ENCODE peak calls at places on chromosomes 7 and 10, in four cellular contexts. A is HCT116, Y is GM12878, F is K562. Z is an unnamed sample.

GRCh38 chr10:124650820-124651401 is 93.3 kb downstream of the FAM53B start:
- ATAC-seq in A (no peak), Y (peak), F (no peak), Z (no peak)

GRCh38 chr7:74039337-74039736 is 11.4 kb downstream of the ELN start:
- ATAC-seq in A (no peak), Y (no peak), F (no peak), Z (no peak)

GRCh38 chr7:87934699-87935372 is 785 bp downstream of the ADAM22 start:
- ATAC-seq in A (no peak), Y (peak), F (no peak), Z (no peak)

GRCh38 chr7:157355784-157356511 is 19.1 kb downstream of the DNAJB6 start:
- ATAC-seq in A (no peak), Y (no peak), F (no peak), Z (peak)

GRCh38 chr10:128854965-128855364 is 612.1 kb upstream of the MGMT start:
- ATAC-seq in A (no peak), Y (no peak), F (no peak), Z (peak)

GRCh38 chr7:116443101-116443523 is 56.4 kb upstream of the CAV2 start:
- ATAC-seq in A (peak), Y (no peak), F (no peak), Z (peak)

GRCh38 chr10:83988435-83988834 is 150.9 kb upstream of the GHITM start:
- ATAC-seq in A (no peak), Y (no peak), F (no peak), Z (no peak)

GRCh38 chr10:47404446-47404845 is 20.4 kb upstream of the ZNF488 start:
- ATAC-seq in A (no peak), Y (no peak), F (no peak), Z (no peak)

GRCh38 chr7:99498546-99498944 is 1.5 kb downstream of the ZNF394 start:
- ATAC-seq in A (no peak), Y (no peak), F (peak), Z (no peak)

GRCh38 chr10:83612746-83613145 is 526.6 kb upstream of the GHITM start:
- ATAC-seq in A (no peak), Y (no peak), F (no peak), Z (no peak)

GRCh38 chr7:42940985-42941847 is 9.0 kb downstream of the MRPL32 start:
- ATAC-seq in A (peak), Y (peak), F (peak), Z (peak)

GRCh38 chr10:48623607-48624132 is 18.8 kb upstream of the ARHGAP22 start:
- ATAC-seq in A (no peak), Y (no peak), F (no peak), Z (no peak)

GRCh38 chr7:11394438-11394837 is 420.8 kb downstream of the PHF14 start:
- ATAC-seq in A (no peak), Y (no peak), F (no peak), Z (no peak)

DNA sequence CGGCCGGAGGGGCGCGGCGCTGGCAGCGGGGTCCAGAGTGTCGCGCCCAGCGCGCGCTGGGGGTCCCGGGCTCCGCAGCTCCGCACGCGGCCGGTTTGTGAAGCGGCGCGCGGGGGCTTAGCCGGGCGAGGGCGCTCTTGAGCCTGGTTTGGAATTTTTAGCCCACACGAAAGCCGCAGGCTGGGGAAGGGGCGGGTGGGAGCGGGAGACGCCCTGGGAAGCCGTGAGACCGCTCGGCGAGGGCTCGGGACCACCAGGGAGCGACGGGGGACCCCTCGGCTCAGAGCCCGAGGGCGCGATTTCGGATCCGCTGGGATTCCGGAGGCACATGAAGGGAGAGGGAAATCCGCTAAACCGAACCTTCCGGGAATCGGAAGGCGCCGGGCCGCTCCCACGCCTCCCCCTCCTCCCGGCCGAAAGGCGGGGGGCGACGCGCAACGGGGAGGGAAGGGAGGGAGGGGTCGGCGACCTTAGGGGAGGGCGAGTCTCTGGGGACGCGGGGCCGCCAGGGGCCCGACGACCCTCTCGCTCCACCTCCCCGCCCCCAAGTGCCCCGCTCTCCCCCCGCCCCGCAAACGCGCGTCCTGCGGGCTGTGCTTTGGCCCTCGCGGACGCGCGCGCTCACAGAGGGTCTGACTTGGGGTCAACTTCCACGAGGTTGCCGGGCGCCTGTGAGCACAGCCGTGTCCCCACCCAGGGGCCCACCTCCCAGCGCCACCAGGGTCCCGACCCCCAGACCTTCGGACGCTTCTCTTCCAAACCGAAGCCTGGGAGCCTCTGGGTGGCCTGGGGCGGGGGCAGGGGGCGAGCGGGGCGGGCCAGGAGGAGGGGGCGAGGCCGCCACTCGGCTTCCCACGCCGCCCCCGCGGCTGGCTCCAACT is 5.1 kb upstream of the ELFN1 start:
- ATAC-seq in A (peak), Y (peak), F (peak), Z (peak)
- TF ChIP-seq POLR2AphosphoS5 in A (no peak), Y (no peak), F (no peak), Z (no peak)

GRCh38 chr10:73730153-73730906 is 13.8 kb upstream of the SEC24C start:
- ATAC-seq in A (peak), Y (peak), F (peak), Z (peak)
- TF ChIP-seq POLR2A in A (peak), Y (peak), F (peak), Z (peak)

DNA sequence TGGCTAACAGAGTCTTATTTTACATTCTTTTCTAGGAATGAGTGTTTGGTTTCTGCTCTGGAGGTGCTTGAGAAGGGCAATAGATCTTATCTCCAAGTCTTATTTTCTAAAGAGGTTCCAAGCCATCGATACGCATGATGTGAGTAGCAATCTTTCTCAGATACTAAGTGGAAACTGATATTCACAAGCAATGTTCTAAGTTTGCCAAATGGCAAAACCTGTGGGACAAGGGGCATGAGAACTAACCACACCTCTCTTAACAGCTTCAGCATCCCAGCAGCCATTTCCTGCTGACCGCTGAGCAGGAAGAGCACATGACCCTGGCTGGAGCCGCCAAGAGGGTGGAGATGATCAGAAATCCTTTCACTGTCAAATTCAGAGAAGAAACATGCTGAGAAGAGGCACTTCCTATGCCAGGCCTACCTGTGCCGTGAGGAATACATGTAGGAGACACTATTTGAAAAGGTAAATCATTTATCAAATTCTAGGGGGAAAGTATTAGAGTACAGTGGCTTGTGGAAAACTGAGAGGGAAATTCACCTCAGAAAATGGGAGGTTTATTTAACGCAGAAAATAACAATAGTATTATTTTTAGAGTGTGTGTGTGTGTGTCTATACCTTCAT is 35.2 kb downstream of the CCDC71L start:
- ATAC-seq in A (no peak), Y (no peak), F (peak), Z (peak)
- TF ChIP-seq POLR2AphosphoS5 in A (no peak), Y (no peak), F (no peak), Z (no peak)

GRCh38 chr10:14954001-14954770 is at the start of gene DCLRE1C:
- ATAC-seq in A (peak), Y (peak), F (peak), Z (peak)

GRCh38 chr10:14954934-14955333 is 1.0 kb upstream of the DCLRE1C start:
- ATAC-seq in A (no peak), Y (no peak), F (no peak), Z (no peak)

GRCh38 chr10:14949291-14949690 is 4.6 kb downstream of the DCLRE1C start:
- ATAC-seq in A (no peak), Y (no peak), F (no peak), Z (no peak)

GRCh38 chr10:14953452-14954000 is 370 bp downstream of the DCLRE1C start:
- ATAC-seq in A (peak), Y (peak), F (peak), Z (peak)

DNA sequence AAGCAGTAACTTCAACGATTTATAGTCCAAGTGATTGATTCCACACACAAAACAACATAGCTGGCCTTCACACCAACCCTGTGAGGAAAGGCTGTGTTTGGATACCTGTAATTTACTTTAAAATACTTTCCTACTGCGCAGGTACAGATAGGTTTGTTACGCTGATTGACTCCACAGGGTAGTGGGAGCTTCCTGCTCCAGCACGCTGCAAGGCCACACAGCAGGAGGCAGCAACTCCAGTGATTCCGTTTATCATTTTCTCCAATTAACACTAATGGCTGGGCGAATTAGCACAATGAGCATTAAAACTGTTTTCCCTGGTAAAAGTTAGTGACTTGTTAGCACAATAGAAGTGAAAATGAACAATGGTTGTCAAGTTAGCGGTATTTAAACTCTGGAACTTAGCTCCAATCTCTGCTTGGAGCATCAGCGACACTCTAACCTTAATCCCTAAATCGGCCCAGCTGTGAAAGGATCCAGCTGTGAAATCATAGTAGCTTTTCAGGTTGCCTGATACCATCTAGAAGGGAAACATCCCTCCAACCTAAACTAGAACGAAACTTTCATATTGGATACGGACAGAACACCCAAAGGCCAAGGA is 945 bp downstream of the DCLRE1C start:
- ATAC-seq in A (no peak), Y (peak), F (no peak), Z (no peak)
- TF ChIP-seq POLR2A in A (no peak), Y (no peak), F (no peak), Z (no peak)

GRCh38 chr7:128829391-128830166 is 627 bp upstream of the FLNC start:
- ATAC-seq in A (peak), Y (no peak), F (no peak), Z (no peak)

GRCh38 chr7:128826916-128827247 is 3.3 kb upstream of the FLNC start:
- ATAC-seq in A (no peak), Y (no peak), F (no peak), Z (no peak)

GRCh38 chr7:128827248-128827958 is 2.8 kb upstream of the FLNC start:
- ATAC-seq in A (peak), Y (no peak), F (peak), Z (peak)

GRCh38 chr7:128826512-128826911 is 3.7 kb upstream of the FLNC start:
- ATAC-seq in A (no peak), Y (no peak), F (no peak), Z (no peak)

DNA sequence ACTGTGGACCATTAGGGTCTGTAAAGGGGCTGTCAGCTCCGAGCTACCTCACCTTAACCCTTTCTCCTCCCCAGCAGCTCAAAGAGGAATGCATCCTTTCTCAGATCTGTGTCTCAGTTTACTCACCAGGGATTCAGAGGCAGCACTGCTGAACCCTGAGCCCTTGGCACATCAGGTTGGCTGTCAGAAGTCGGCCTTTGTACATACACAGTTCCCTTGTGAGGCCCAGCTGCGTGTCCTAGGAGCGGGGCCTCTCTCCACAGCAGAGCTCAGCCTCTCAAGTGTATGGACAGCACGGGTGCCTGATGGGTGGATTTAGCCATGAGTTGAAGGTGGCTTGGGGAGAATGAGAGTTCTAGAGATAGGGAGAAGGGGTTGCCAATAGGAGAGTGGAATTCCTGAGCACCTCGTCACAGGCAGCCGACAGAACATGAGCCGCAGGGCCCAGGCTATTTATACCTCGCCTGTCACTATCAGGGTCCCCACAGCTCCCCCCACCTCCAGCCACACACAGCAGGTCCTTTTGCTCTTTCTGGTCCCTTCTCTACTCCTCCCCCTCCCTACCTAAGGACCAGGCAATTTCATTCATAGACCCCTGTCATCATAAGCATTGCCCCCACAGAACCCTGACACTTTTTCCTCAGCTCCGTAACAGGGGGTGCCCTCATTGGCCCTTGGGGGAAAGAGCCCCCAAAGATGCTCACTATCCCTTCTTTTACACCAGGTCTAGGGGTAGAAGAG is 2.1 kb upstream of the FLNC start:
- ATAC-seq in A (peak), Y (no peak), F (no peak), Z (peak)
- TF ChIP-seq POLR2AphosphoS5 in A (no peak), Y (no peak), F (peak), Z (peak)

GRCh38 chr10:38093816-38094157 is 350 bp upstream of the ZNF37A start:
- ATAC-seq in A (peak), Y (peak), F (no peak), Z (peak)

GRCh38 chr10:38094923-38095574 is 912 bp downstream of the ZNF37A start:
- ATAC-seq in A (peak), Y (peak), F (peak), Z (no peak)

DNA sequence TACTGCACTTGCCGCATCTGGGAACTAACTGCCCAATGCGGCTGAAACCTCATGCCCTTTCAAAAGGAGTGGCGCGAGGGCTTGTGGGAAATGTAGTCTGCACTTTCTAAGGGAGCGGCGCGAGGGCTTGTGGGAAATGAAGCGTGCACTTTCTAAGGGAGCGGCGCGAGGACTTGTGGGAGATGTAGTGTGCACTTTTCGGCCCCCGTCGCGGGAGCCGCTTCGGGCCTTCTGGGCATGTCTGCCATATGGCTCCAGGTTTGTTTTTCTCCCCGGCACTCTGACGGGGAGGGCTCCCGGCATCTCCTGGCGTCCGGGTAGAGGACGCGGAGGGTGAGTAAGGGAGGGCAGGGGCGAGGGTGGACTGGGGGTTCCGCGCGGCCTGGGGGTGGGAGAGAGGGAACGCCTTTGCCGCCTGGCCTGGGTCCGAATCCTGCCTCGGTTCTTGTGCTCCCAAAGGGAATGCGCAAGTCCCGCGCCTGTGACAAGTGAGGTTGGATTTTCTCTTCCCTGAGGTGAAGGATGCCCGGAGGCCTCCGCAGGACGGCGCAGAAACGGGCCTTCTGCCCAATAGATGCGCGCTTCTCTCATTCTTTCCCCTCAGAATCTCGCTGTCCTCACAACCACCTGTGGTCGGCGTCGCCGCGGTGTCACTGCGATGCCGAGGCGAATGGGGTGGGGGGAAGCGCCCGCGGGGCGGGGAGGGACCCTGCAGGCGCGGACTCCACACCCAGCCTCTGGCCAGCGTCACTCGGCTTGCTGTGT is at the start of gene ZNF37A:
- ATAC-seq in A (peak), Y (peak), F (peak), Z (peak)
- TF ChIP-seq POLR2A in A (peak), Y (peak), F (peak), Z (peak)

GRCh38 chr7:24652551-24652950 is 79.3 kb downstream of the PALS2 start:
- ATAC-seq in A (no peak), Y (no peak), F (no peak), Z (no peak)
- TF ChIP-seq POLR2AphosphoS5 in A (no peak), Y (no peak), F (no peak), Z (no peak)

DNA sequence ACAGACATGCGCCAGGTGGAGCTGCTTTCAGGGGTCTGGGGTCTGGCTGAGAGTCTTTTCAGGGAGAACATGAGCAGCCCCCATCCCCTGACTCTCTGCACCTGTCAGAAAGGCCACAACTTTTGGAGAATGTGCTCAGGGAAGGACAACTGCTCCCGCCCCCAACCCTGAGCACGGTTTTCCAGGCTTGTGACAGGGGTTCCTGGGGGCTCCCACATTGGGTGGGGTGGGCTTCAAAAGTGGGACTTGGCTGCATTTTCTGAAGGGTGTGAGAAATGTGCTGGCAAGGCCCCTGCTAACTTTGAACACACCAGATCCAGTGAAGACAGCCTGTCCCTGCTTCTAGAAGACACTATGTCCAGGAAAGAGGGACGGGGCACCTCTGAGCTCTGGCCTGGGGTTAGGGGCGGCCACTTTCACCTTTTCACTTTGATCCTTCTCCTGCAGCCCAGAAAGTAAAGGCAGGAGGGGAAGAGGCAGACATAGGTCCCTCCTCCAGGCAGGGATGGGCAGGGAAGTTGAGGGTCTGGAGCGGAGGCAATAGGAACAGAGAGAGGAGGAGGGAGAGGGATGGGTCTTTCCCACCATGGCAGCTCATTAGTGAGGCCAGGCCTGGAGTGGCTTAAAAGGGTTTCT is 1.6 kb downstream of the KCP start:
- ATAC-seq in A (no peak), Y (no peak), F (no peak), Z (no peak)
- TF ChIP-seq POLR2A in A (no peak), Y (no peak), F (no peak), Z (no peak)

DNA sequence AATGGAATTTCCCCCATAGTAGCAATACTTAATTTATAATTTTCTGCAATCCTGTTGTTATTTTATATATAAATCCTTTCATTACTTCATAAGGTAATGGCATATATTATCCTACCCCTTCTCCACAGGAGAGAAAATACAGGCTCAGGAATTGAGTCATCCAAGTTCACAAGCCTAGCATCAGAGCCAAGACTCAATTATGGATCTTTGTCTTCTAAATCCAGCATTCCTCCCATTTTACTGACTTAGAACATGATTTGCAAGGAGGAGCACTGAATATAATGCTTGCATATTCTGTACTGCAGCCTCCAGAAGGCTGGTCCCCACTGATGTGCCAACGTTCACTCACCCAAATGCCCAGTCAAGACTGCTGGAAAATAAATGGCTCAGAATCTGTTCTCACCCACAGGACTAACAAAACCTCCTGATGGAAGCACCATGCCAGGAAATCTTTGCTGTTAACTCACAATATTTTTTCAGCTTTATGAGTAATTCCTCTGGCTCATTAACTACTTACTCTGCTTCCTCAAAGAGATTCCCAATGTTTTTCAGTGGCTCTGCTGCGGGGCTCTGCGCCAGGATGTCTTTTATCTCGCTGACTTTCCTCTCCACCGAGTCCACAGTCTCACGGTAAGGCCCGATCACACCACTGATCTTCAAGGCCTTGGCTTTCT is 48.6 kb downstream of the DLD start:
- ATAC-seq in A (no peak), Y (no peak), F (no peak), Z (peak)
- TF ChIP-seq POLR2AphosphoS5 in A (no peak), Y (no peak), F (no peak), Z (peak)

Z was measured in gastroesophageal sphincter.